ENCODE peak calls at places on chromosomes 12 and 14, in four cellular contexts. One of them, this sample, is unnamed. For H3K4me1, the result is how much of the 10 kb centered on the place peaks cover.

GRCh38 chr12:129825316-129825715 is 78.5 kb downstream of the TMEM132D start:
- DNase-seq in neural progenitor cell: peak
- DNase-seq in PC-3: no peak
- DNase-seq in cardiac muscle cell: no peak
- DNase-seq in this sample: no peak

GRCh38 chr14:29755311-29756052 is 172.2 kb downstream of the PRKD1 start:
- DNase-seq in neural progenitor cell: no peak
- DNase-seq in PC-3: no peak
- DNase-seq in cardiac muscle cell: no peak
- DNase-seq in this sample: no peak

GRCh38 chr14:24255438-24255837 is 7.5 kb downstream of the TGM1 start:
- DNase-seq in neural progenitor cell: no peak
- DNase-seq in PC-3: no peak
- DNase-seq in cardiac muscle cell: no peak
- DNase-seq in this sample: no peak

GRCh38 chr14:75926431-75926830 is 55.4 kb downstream of the TGFB3 start:
- DNase-seq in neural progenitor cell: no peak
- DNase-seq in PC-3: peak
- DNase-seq in cardiac muscle cell: no peak
- DNase-seq in this sample: no peak

GRCh38 chr12:93762059-93762719 is 85.0 kb downstream of the CRADD start:
- DNase-seq in neural progenitor cell: no peak
- DNase-seq in PC-3: no peak
- DNase-seq in cardiac muscle cell: peak
- DNase-seq in this sample: no peak

GRCh38 chr14:95471526-95472304 is 44.7 kb downstream of the SYNE3 start:
- DNase-seq in neural progenitor cell: no peak
- DNase-seq in PC-3: no peak
- DNase-seq in cardiac muscle cell: no peak
- DNase-seq in this sample: no peak

GRCh38 chr12:108257004-108257403 is 82.1 kb downstream of the CMKLR1 start:
- DNase-seq in neural progenitor cell: no peak
- DNase-seq in PC-3: no peak
- DNase-seq in cardiac muscle cell: no peak
- DNase-seq in this sample: no peak

GRCh38 chr12:56315256-56315625 is 547 bp downstream of the CNPY2 start:
- DNase-seq in neural progenitor cell: peak
- DNase-seq in PC-3: no peak
- DNase-seq in cardiac muscle cell: no peak
- DNase-seq in this sample: no peak

GRCh38 chr12:70885952-70886351 is 34.6 kb downstream of the PTPRR start:
- DNase-seq in neural progenitor cell: no peak
- DNase-seq in PC-3: no peak
- DNase-seq in cardiac muscle cell: peak
- DNase-seq in this sample: no peak

GRCh38 chr12:94145231-94145979 is 3.0 kb upstream of the PLXNC1 start:
- DNase-seq in neural progenitor cell: peak
- DNase-seq in PC-3: peak
- DNase-seq in cardiac muscle cell: peak
- DNase-seq in this sample: no peak

GRCh38 chr12:92363295-92364146 is 217.9 kb upstream of the BTG1 start:
- DNase-seq in neural progenitor cell: no peak
- DNase-seq in PC-3: no peak
- DNase-seq in cardiac muscle cell: peak
- DNase-seq in this sample: no peak

GRCh38 chr12:13328535-13328934 is 132.0 kb downstream of the EMP1 start:
- DNase-seq in neural progenitor cell: no peak
- DNase-seq in PC-3: no peak
- DNase-seq in cardiac muscle cell: no peak
- DNase-seq in this sample: no peak

GRCh38 chr12:62466018-62466595 is 519 bp upstream of the MON2 start:
- DNase-seq in neural progenitor cell: peak
- DNase-seq in PC-3: peak
- DNase-seq in cardiac muscle cell: peak
- DNase-seq in this sample: no peak

DNA sequence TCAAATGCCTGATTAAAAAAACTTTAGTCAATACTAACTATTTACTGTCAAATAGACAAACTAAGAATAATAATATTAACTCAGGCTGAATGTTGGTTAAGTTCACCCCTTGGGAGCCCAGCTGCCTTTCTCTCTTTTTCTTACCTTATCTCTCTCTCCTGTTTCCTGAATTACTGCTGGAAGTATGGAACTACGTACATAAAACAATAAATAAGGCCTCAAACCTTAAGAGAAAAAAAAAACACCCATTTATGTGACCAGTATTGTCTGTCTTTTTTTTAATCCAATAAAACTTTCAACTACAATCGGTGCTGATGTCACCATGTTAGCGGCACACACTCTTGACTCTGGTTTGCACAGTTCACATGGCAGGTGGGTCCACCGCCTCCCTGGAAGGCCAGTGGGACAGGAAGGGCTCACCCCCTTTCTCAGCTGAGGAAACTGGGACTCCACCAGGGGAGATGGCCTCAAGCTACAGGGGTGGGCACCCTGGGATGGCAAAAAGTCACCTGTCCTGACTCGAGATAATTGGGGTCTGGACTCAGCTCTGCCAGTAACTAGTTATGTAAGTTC is 21.3 kb downstream of the BCL11B start:
- DNase-seq in neural progenitor cell: no peak
- DNase-seq in PC-3: no peak
- DNase-seq in cardiac muscle cell: no peak
- DNase-seq in this sample: no peak
- H3K4me1 ChIP-seq in neural progenitor cell: under half
- H3K4me1 ChIP-seq in PC-3: under half
- H3K4me1 ChIP-seq in cardiac muscle cell: under half
- H3K4me1 ChIP-seq in this sample: under half

GRCh38 chr12:51890511-51891171 is 2.7 kb downstream of the ANKRD33 start:
- DNase-seq in neural progenitor cell: no peak
- DNase-seq in PC-3: no peak
- DNase-seq in cardiac muscle cell: no peak
- DNase-seq in this sample: no peak

GRCh38 chr12:51887476-51888315 is at the start of gene ANKRD33:
- DNase-seq in neural progenitor cell: peak
- DNase-seq in PC-3: no peak
- DNase-seq in cardiac muscle cell: peak
- DNase-seq in this sample: no peak

GRCh38 chr12:51890135-51890464 is 2.2 kb downstream of the ANKRD33 start:
- DNase-seq in neural progenitor cell: no peak
- DNase-seq in PC-3: no peak
- DNase-seq in cardiac muscle cell: no peak
- DNase-seq in this sample: no peak

GRCh38 chr12:51888316-51889215 is 663 bp downstream of the ANKRD33 start:
- DNase-seq in neural progenitor cell: no peak
- DNase-seq in PC-3: no peak
- DNase-seq in cardiac muscle cell: no peak
- DNase-seq in this sample: no peak

DNA sequence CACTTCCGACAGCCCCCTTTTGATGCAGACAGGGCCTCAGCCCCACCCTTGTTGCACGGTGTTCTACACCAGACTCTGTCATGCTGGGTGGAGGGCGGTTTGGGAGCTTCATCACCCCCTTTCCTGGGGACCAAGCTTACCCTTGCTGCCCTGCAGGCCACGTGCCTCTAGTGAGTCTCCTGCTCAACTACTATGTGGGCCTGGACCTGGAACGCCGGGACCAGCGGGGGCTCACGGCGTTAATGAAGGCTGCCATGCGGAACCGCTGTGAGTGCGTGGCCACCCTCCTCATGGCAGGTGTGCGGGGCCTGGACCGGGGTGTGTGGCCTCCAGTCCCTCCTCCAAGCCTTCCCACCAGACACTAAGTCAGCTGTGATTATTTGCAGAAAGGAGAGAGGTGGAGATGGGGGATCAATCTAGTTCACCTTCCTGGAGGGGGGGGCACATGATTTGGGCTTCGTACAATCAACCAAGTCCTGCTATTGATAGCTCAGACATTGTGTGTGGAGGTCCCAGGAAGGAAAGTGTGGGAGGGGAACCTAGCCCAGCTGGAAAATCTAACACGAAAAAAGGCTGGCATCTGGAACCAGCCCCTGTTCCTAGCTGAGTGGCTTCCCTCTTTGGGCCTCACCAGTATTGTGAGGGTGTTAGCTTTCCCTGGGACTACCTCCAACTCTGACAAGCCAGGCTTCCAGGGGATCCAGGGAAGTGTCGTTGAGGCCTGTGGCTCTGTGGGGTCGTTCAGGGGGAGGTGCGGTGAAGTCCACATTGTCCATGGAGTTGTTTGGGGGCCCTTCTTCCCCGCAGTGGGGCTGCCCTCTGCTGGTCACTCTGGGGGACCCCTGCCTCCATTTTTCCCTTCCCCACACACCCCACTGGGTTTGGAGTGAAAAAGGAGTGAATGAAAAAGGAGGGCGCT is 1.6 kb downstream of the ANKRD33 start:
- DNase-seq in neural progenitor cell: no peak
- DNase-seq in PC-3: no peak
- DNase-seq in cardiac muscle cell: no peak
- DNase-seq in this sample: no peak
- TF ChIP-seq CTCF in neural progenitor cell: peak
- TF ChIP-seq CTCF in PC-3: peak
- TF ChIP-seq CTCF in cardiac muscle cell: peak
- TF ChIP-seq CTCF in this sample: no peak

DNA sequence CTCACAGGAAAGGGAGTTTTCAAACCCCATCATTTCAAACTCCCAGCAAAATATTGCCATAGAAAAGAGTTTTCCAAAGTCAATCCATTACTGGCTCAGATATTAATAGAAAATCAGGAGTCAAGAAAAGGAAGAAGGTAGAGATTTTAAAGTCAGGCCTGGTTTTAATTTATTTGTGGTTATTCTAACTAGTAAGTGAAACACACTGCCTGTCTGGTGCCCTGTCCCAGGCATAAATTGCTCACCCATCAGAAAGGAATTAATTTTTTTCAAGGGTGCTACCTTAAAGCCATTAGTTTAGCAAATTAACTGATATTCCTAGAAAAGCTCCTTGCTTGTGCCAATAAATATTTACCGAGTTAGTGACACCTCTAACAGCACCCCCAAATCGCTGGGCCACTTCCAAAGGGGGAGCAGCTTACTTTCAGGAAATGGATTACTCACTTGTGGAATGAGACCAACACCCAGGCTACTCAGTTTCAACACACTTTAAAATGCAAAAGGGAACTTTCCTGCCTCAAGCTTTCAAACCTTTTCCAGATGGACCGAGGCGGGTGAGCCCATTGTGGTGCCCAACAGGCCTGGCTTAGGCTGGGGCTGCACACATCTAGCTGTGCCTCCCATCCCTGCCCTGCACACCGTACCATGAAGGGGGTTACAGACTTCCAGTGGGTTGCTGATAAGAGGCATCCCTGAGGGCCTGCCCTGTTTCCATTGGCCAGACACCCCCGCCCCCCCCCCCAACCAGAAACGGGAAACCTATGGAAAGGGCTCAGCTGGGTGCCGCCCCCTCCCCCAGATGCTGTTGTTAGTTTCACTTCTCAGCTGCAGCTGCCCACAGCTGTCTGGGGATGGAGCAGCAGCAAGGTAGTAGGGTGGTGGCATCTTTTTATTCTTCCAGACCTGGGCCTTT is 117.2 kb downstream of the SAMD4A start:
- DNase-seq in neural progenitor cell: peak
- DNase-seq in PC-3: peak
- DNase-seq in cardiac muscle cell: peak
- DNase-seq in this sample: no peak
- H3K4me1 ChIP-seq in neural progenitor cell: under half
- H3K4me1 ChIP-seq in PC-3: under half
- H3K4me1 ChIP-seq in cardiac muscle cell: half or more
- H3K4me1 ChIP-seq in this sample: half or more

GRCh38 chr12:116820077-116820656 is 61.1 kb downstream of the HRK start:
- DNase-seq in neural progenitor cell: no peak
- DNase-seq in PC-3: no peak
- DNase-seq in cardiac muscle cell: no peak
- DNase-seq in this sample: no peak

GRCh38 chr12:116813271-116814041 is 67.8 kb downstream of the HRK start:
- DNase-seq in neural progenitor cell: no peak
- DNase-seq in PC-3: peak
- DNase-seq in cardiac muscle cell: no peak
- DNase-seq in this sample: no peak

GRCh38 chr12:116821291-116821690 is 60.0 kb downstream of the HRK start:
- DNase-seq in neural progenitor cell: no peak
- DNase-seq in PC-3: no peak
- DNase-seq in cardiac muscle cell: no peak
- DNase-seq in this sample: no peak

GRCh38 chr12:116818341-116818856 is 62.8 kb downstream of the HRK start:
- DNase-seq in neural progenitor cell: no peak
- DNase-seq in PC-3: peak
- DNase-seq in cardiac muscle cell: peak
- DNase-seq in this sample: peak

GRCh38 chr12:116818948-116819832 is 62.1 kb downstream of the HRK start:
- DNase-seq in neural progenitor cell: peak
- DNase-seq in PC-3: peak
- DNase-seq in cardiac muscle cell: peak
- DNase-seq in this sample: peak
- TF ChIP-seq CTCF in neural progenitor cell: no peak
- TF ChIP-seq CTCF in PC-3: no peak
- TF ChIP-seq CTCF in cardiac muscle cell: no peak
- TF ChIP-seq CTCF in this sample: no peak

GRCh38 chr12:64669270-64669842 is 59.1 kb downstream of the RASSF3 start:
- DNase-seq in neural progenitor cell: no peak
- DNase-seq in PC-3: peak
- DNase-seq in cardiac muscle cell: peak
- DNase-seq in this sample: no peak

GRCh38 chr12:64672925-64673409 is 62.7 kb downstream of the RASSF3 start:
- DNase-seq in neural progenitor cell: no peak
- DNase-seq in PC-3: peak
- DNase-seq in cardiac muscle cell: peak
- DNase-seq in this sample: peak

GRCh38 chr12:64670856-64671639 is 60.8 kb downstream of the RASSF3 start:
- DNase-seq in neural progenitor cell: no peak
- DNase-seq in PC-3: peak
- DNase-seq in cardiac muscle cell: peak
- DNase-seq in this sample: peak

GRCh38 chr12:64671682-64672081 is 61.4 kb downstream of the RASSF3 start:
- DNase-seq in neural progenitor cell: no peak
- DNase-seq in PC-3: no peak
- DNase-seq in cardiac muscle cell: no peak
- DNase-seq in this sample: no peak

DNA sequence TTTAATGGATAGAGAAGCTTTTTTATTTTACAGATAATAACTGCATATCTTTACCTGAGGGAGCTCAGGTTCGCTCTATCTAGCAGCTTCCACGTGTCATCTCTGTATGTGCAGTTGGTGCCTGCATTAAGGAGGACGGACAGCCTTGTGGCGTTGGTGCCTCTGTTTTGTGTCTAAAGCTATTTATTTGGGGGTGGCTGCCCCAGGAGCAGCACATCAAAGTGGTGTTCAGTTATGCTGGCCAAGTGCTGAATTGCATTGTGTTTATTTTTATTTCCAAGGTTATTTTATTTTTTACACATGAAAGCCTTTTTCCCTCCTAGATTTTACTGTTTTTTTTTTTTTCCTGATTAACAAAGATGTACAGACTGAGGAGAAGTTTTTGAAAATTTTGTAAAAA is 59.7 kb downstream of the RASSF3 start:
- DNase-seq in neural progenitor cell: no peak
- DNase-seq in PC-3: no peak
- DNase-seq in cardiac muscle cell: no peak
- DNase-seq in this sample: no peak
- H3K4me1 ChIP-seq in neural progenitor cell: under half
- H3K4me1 ChIP-seq in PC-3: half or more
- H3K4me1 ChIP-seq in cardiac muscle cell: half or more
- H3K4me1 ChIP-seq in this sample: under half